ENCODE peak calls at places on chromosomes 3 and 15, in four cellular contexts. U is pancreas, Z is tibial nerve, F is stomach. Q is an unnamed sample. For H3K27me3, the result is how much of the 10 kb centered on the place peaks cover.

GRCh38 chr3:193963808-193964516 is 172.0 kb upstream of the HES1 start:
- DNase-seq in U (no peak), Z (no peak), F (no peak), Q (no peak)

GRCh38 chr3:114154321-114154821 is 24.5 kb downstream of the DRD3 start:
- DNase-seq in U (no peak), Z (no peak), F (no peak), Q (no peak)

GRCh38 chr15:48089664-48090063 is 31.1 kb upstream of the SLC24A5 start:
- DNase-seq in U (no peak), Z (no peak), F (no peak), Q (no peak)

GRCh38 chr3:59064276-59064675 is 14.5 kb upstream of the CFAP20DC start:
- DNase-seq in Z (no peak), U (no peak), F (no peak), Q (no peak)

GRCh38 chr3:72625616-72626337 is 222.5 kb downstream of the SHQ1 start:
- DNase-seq in F (no peak), U (no peak), Z (no peak), Q (no peak)

GRCh38 chr15:59993950-59994401 is 10.1 kb upstream of the FOXB1 start:
- DNase-seq in U (no peak), Z (no peak), F (no peak), Q (no peak)

GRCh38 chr3:5006755-5007202 is 27.5 kb downstream of the BHLHE40 start:
- DNase-seq in Z (no peak), F (no peak), U (no peak), Q (no peak)

GRCh38 chr3:177337548-177338331 is 140.5 kb upstream of the TBL1XR1 start:
- DNase-seq in U (no peak), F (no peak), Z (no peak), Q (no peak)

GRCh38 chr15:98996619-98997018 is 11.0 kb downstream of the PGPEP1L start:
- DNase-seq in F (no peak), Z (no peak), U (no peak), Q (no peak)

GRCh38 chr3:17384567-17385296 is 357.7 kb downstream of the TBC1D5 start:
- DNase-seq in U (no peak), F (no peak), Z (no peak), Q (no peak)

GRCh38 chr3:113212155-113212844 is 943 bp downstream of the BOC start:
- DNase-seq in Z (no peak), F (no peak), U (no peak), Q (peak)

GRCh38 chr3:71955549-71956373 is 170.8 kb upstream of the PROK2 start:
- DNase-seq in F (peak), U (peak), Z (peak), Q (peak)

GRCh38 chr3:43378066-43378935 is 92.0 kb downstream of the SNRK start:
- DNase-seq in Z (no peak), U (no peak), F (peak), Q (no peak)

GRCh38 chr3:32569540-32570425 is 875 bp downstream of the DYNC1LI1 start:
- DNase-seq in U (peak), F (peak), Z (no peak), Q (peak)

GRCh38 chr3:14534379-14535191 is 5.6 kb downstream of the GRIP2 start:
- DNase-seq in U (no peak), F (no peak), Z (no peak), Q (no peak)

GRCh38 chr3:66144792-66145733 is 75.7 kb upstream of the SLC25A26 start:
- DNase-seq in Z (no peak), F (no peak), U (no peak), Q (no peak)

GRCh38 chr15:77009646-77010311 is 14.9 kb downstream of the PSTPIP1 start:
- DNase-seq in F (no peak), U (no peak), Z (no peak), Q (no peak)

GRCh38 chr3:154875142-154875541 is 205.0 kb upstream of the MME start:
- DNase-seq in Z (no peak), F (no peak), U (no peak), Q (no peak)

GRCh38 chr3:107366766-107367165 is 10.5 kb upstream of the CCDC54 start:
- DNase-seq in Z (no peak), F (no peak), U (no peak), Q (no peak)

GRCh38 chr3:182789371-182789770 is 3.9 kb upstream of the ATP11B start:
- DNase-seq in Z (no peak), F (no peak), U (no peak), Q (no peak)

GRCh38 chr3:59290358-59290757 is 240.5 kb upstream of the CFAP20DC start:
- DNase-seq in U (no peak), F (no peak), Z (no peak), Q (no peak)

GRCh38 chr3:111748132-111748531 is 110.9 kb upstream of the PHLDB2 start:
- DNase-seq in U (no peak), Z (no peak), F (no peak), Q (no peak)

GRCh38 chr3:149216195-149216869 is 5.3 kb downstream of the CP start:
- DNase-seq in U (no peak), F (no peak), Z (no peak), Q (no peak)

GRCh38 chr3:132660745-132661067 is 577 bp downstream of the UBA5 start:
- DNase-seq in Z (no peak), U (no peak), F (no peak), Q (no peak)

GRCh38 chr15:92365079-92365478 is 28.6 kb upstream of the ST8SIA2 start:
- DNase-seq in Z (no peak), U (no peak), F (peak), Q (no peak)

GRCh38 chr3:160450846-160451245 is 1.3 kb upstream of the TRIM59 start:
- DNase-seq in U (no peak), F (no peak), Z (no peak), Q (no peak)

GRCh38 chr15:30953731-30954378 is 37.6 kb downstream of the MTMR10 start:
- DNase-seq in F (no peak), U (no peak), Z (no peak), Q (peak)

GRCh38 chr15:100124936-100125626 is 216.7 kb downstream of the ADAMTS17 start:
- DNase-seq in Z (no peak), F (no peak), U (no peak), Q (peak)

GRCh38 chr3:72307438-72308105 is 522.6 kb upstream of the PROK2 start:
- DNase-seq in F (no peak), U (no peak), Z (no peak), Q (no peak)

GRCh38 chr15:66778314-66778665 is 76.3 kb downstream of the SMAD6 start:
- DNase-seq in U (no peak), F (no peak), Z (no peak), Q (peak)

GRCh38 chr3:52120576-52121458 is 33.4 kb downstream of the POC1A start:
- DNase-seq in Z (no peak), F (no peak), U (no peak), Q (no peak)

GRCh38 chr15:73403171-73403570 is 34.4 kb upstream of the HCN4 start:
- DNase-seq in Z (no peak), U (no peak), F (no peak), Q (no peak)

GRCh38 chr3:10189557-10190374 is 25.0 kb downstream of the IRAK2 start:
- DNase-seq in U (peak), F (peak), Z (peak), Q (peak)

GRCh38 chr3:17115186-17115585 is 230.4 kb downstream of the PLCL2 start:
- DNase-seq in F (no peak), U (no peak), Z (no peak), Q (no peak)

GRCh38 chr3:62873672-62874397 is 1.4 kb downstream of the CADPS start:
- DNase-seq in U (peak), Z (no peak), F (no peak), Q (peak)
- H3K4me3 ChIP-seq in U (peak), Z (no peak), F (peak), Q (peak)

GRCh38 chr3:122619040-122619439 is 41.6 kb downstream of the PARP15 start:
- DNase-seq in Z (no peak), F (no peak), U (no peak), Q (no peak)

GRCh38 chr3:122621112-122621511 is 43.7 kb downstream of the PARP15 start:
- DNase-seq in U (no peak), F (no peak), Z (no peak), Q (no peak)

GRCh38 chr3:122620399-122620798 is 42.9 kb downstream of the PARP15 start:
- DNase-seq in Z (no peak), U (no peak), F (no peak), Q (no peak)

GRCh38 chr3:122615303-122615702 is 37.9 kb downstream of the PARP15 start:
- DNase-seq in F (no peak), U (no peak), Z (no peak), Q (no peak)

GRCh38 chr3:122618614-122619013 is 41.2 kb downstream of the PARP15 start:
- DNase-seq in Z (no peak), F (no peak), U (no peak), Q (no peak)
- H3K27ac ChIP-seq in Z (no peak), F (no peak), U (no peak), Q (no peak)

GRCh38 chr3:158105124-158105709 is 1.0 kb downstream of the SHOX2 start:
- DNase-seq in F (no peak), Z (no peak), U (peak), Q (no peak)
- H3K27me3 ChIP-seq in F (half or more), Z (half or more), U (under half), Q (under half)

GRCh38 chr15:63190993-63191392 is 1.6 kb downstream of the RAB8B start:
- DNase-seq in U (no peak), Z (no peak), F (no peak), Q (no peak)
- H3K4me3 ChIP-seq in U (no peak), Z (no peak), F (peak), Q (peak)

GRCh38 chr3:18428036-18428435 is 2.9 kb upstream of the SATB1 start:
- DNase-seq in Z (no peak), F (no peak), U (no peak), Q (no peak)

GRCh38 chr3:18424862-18425640 is at the start of gene SATB1:
- DNase-seq in U (peak), Z (peak), F (peak), Q (peak)

GRCh38 chr3:18426597-18426996 is 1.5 kb upstream of the SATB1 start:
- DNase-seq in Z (no peak), U (no peak), F (no peak), Q (no peak)

GRCh38 chr3:18424213-18424861 is 802 bp downstream of the SATB1 start:
- DNase-seq in U (no peak), F (no peak), Z (no peak), Q (peak)

GRCh38 chr3:18425641-18426403 is 683 bp upstream of the SATB1 start:
- DNase-seq in F (peak), U (peak), Z (no peak), Q (no peak)
- H3K27ac ChIP-seq in F (peak), U (peak), Z (peak), Q (peak)

DNA sequence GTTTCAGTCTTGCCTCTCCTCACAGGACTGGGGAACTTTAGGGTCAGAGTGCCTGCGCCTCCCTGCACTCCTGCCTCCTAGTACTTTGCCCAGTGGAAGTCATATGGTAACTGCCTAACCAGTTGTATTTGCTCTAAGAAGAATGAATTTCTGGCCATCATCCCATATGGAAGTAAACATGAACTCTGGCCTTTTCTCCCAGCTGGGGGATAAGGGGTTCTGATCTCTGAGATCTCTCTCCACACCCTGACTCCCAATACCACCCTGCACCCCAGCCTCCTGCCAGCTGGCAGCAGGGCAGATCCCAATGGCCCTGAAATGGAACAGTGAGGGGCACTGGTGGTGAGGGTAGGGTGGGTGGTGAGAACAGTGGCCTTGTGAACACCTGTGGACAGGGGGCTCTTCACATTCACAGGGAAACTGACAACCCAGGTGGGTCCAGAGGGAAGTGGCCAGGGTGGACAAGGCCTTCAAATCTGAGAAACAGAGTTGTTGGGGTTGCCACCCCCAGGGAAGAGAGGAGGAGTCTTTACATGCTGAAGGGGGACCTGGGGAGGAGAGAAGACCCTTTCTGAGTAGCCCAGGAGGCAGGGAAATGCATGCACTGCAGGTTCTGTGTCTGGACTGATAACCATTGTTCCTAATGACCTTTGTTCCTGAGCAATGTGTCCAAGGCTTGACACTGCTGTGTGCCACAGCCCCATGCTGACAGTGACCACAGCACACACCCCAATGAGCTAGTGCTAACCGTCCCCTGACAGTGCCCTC is 36.9 kb downstream of the RHCG start:
- DNase-seq in Z (no peak), U (no peak), F (no peak), Q (no peak)
- H3K27me3 ChIP-seq in Z (under half), U (under half), F (under half), Q (under half)

DNA sequence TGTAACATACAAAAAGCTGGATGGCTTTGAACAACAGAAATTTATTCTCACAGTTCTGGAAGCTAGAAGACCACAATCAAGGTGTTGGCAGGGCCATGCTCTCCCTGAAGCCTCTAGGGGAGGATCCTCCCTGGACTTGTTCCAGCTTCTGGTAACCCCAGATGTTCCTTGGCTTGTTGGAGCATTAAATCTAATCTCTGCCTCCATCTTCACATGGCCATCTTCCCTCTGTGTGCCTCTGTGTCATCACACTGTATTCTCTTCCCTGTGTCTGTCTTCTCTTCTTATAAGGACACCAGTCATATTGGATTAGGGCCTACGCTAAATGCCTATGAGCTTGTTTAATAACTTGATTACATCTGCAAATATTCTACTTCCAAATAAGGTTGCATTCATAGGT is 109.5 kb downstream of the STAG1 start:
- DNase-seq in Z (no peak), F (no peak), U (no peak), Q (no peak)
- H3K4me3 ChIP-seq in Z (no peak), F (no peak), U (no peak), Q (no peak)

DNA sequence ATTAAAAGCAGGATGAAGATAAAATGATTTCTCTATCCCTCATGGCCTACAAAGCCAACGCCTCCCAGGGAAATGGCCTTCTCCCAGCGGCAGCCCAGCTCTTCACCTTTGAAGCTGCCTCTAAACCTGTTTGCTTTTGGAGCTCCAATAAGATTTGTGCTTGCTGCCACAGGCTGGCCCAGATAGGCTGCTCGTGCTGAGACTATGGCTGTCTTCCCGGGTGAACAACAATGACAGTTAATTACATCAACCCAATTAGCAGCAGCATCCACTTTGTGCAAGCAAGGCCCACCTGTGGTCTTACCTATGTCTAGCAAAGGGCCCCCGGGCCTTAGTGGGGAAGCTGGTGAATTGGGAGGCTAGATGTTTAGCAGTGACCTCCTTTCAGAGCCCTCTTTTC is 179.6 kb downstream of the P3H2 start:
- DNase-seq in U (no peak), F (peak), Z (no peak), Q (no peak)
- H3K27ac ChIP-seq in U (peak), F (peak), Z (no peak), Q (no peak)

Q was measured in ovary.